ENCODE peak calls at places on chromosomes 2 and 18, in nine cellular contexts. Y is lung, Z is adrenal gland, A is upper lobe of right lung, W is AG04450, M is ovary, F is cardiac muscle cell, P is MM.1S, C is choroid plexus epithelial cell. G is an unnamed sample.

GRCh38 chr18:31105733-31106132 is 3.5 kb upstream of the DSC2 start:
- DNase-seq in Y (no peak), Z (no peak), A (no peak), W (no peak), M (no peak), F (no peak), P (no peak), C (no peak), G (no peak)

GRCh38 chr18:22557160-22557941 is 139.6 kb upstream of the CTAGE1 start:
- DNase-seq in Y (no peak), Z (no peak), A (no peak), W (no peak), M (no peak), F (peak), P (no peak), C (no peak), G (no peak)

GRCh38 chr2:133194068-133194655 is 374.1 kb downstream of the NCKAP5 start:
- DNase-seq in Y (no peak), Z (no peak), A (no peak), W (no peak), M (no peak), F (peak), P (no peak), C (peak), G (no peak)

GRCh38 chr2:97657986-97658690 is 5.7 kb downstream of the ACTR1B start:
- DNase-seq in Y (no peak), Z (no peak), A (no peak), W (no peak), M (no peak), F (no peak), P (no peak), C (no peak), G (no peak)

GRCh38 chr2:169276045-169276444 is 86.3 kb downstream of the LRP2 start:
- DNase-seq in Y (no peak), Z (no peak), A (no peak), W (no peak), M (no peak), F (peak), P (peak), C (peak), G (no peak)

GRCh38 chr2:107358362-107358761 is 468.3 kb upstream of the RGPD4 start:
- DNase-seq in Y (no peak), Z (no peak), A (no peak), W (no peak), M (no peak), F (no peak), P (no peak), C (no peak), G (no peak)

GRCh38 chr2:175293195-175293594 is 111.7 kb upstream of the ATP5MC3 start:
- DNase-seq in Y (no peak), Z (no peak), A (no peak), W (no peak), M (no peak), F (no peak), P (no peak), C (no peak), G (no peak)

GRCh38 chr2:35931626-35932025 is 424.0 kb upstream of the CRIM1 start:
- DNase-seq in Y (no peak), Z (no peak), A (no peak), W (no peak), M (no peak), F (no peak), P (no peak), C (peak), G (no peak)

GRCh38 chr2:108884629-108885028 is 98.1 kb downstream of the CCDC138 start:
- DNase-seq in Y (no peak), Z (no peak), A (peak), W (no peak), M (no peak), F (peak), P (no peak), C (peak), G (no peak)

GRCh38 chr18:24054130-24054529 is 39.6 kb downstream of the TTC39C start:
- DNase-seq in Y (no peak), Z (no peak), A (no peak), W (no peak), M (no peak), F (peak), P (no peak), C (no peak), G (no peak)

GRCh38 chr2:128324008-128324896 is 5.6 kb upstream of the HS6ST1 start:
- DNase-seq in Y (peak), Z (no peak), A (peak), W (no peak), M (no peak), F (no peak), P (no peak), C (no peak), G (peak)

GRCh38 chr2:37920570-37920969 is 4.5 kb upstream of the RMDN2 start:
- DNase-seq in Y (no peak), Z (no peak), A (no peak), W (no peak), M (no peak), F (peak), P (no peak), C (peak), G (no peak)

GRCh38 chr18:74493689-74494088 is 2.5 kb upstream of the CNDP2 start:
- DNase-seq in Y (no peak), Z (no peak), A (no peak), W (peak), M (no peak), F (peak), P (peak), C (peak), G (no peak)

GRCh38 chr18:79796016-79796415 is 1.7 kb upstream of the KCNG2 start:
- DNase-seq in Y (no peak), Z (no peak), A (peak), W (no peak), M (no peak), F (peak), P (no peak), C (peak), G (no peak)

GRCh38 chr2:238727585-238728321 is 120.1 kb upstream of the TWIST2 start:
- DNase-seq in Y (peak), Z (no peak), A (no peak), W (peak), M (no peak), F (peak), P (no peak), C (no peak), G (peak)

GRCh38 chr2:46803911-46804670 is 111.5 kb downstream of the MCFD2 start:
- DNase-seq in Y (peak), Z (no peak), A (no peak), W (peak), M (no peak), F (peak), P (no peak), C (peak), G (no peak)

GRCh38 chr18:67145586-67146292 is 370.8 kb downstream of the DSEL start:
- DNase-seq in Y (no peak), Z (no peak), A (no peak), W (no peak), M (no peak), F (no peak), P (no peak), C (no peak), G (no peak)

GRCh38 chr2:19426941-19427340 is 68.5 kb upstream of the OSR1 start:
- DNase-seq in Y (no peak), Z (no peak), A (no peak), W (no peak), M (no peak), F (peak), P (no peak), C (peak), G (no peak)

GRCh38 chr2:112821142-112821541 is 15.4 kb downstream of the IL1B start:
- DNase-seq in Y (no peak), Z (no peak), A (no peak), W (no peak), M (no peak), F (no peak), P (no peak), C (no peak), G (no peak)

GRCh38 chr2:240819404-240820013 is 510 bp downstream of the KIF1A start:
- DNase-seq in Y (no peak), Z (no peak), A (no peak), W (no peak), M (no peak), F (no peak), P (no peak), C (no peak), G (no peak)
- H3K4me3 ChIP-seq in Y (no peak), Z (no peak), A (no peak), W (no peak), M (no peak), F (peak), P (no peak), C (no peak), G (peak)

DNA sequence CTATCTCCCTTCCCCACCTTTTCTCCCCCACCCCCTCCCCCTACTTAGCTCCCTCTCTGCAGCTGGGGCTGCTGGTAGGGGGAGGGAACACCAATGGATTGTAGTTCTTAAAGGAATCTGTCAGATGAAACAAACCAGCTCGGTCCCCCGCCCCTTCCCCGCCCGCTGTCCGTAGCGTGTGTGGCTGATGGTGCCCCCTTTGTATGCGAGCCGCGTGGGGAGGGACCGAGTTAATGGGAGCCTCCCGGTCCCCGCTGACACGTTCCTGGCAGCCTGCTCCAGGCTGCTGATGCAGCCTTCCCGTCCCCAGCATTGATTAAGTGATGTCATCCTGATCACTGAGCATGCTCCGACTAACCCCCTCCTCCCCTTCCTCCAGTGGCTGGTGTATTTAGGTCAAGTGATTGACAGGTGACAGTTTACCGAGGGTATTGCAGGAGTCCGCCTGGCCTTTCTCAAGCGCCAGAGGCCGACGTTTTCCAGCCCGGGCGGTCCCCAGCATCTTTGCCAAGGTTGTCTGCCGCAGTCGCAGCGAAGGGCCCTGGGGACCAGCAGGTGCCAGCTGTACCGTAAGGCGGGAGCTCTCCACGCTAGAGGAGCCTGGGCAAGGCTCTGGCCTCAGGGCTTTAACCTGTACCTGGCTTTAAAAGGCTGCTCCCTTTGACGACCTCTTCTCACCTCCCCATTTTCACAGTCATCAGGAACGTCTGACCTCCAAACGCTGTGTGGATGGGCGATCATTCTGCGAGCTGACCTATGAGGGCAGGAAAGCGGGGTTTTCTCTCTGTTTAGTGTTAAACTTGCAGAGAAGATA is 1.8 kb downstream of the KIF5C start:
- DNase-seq in Y (no peak), Z (peak), A (no peak), W (no peak), M (no peak), F (no peak), P (no peak), C (no peak), G (no peak)
- H3K4me3 ChIP-seq in Y (no peak), Z (no peak), A (peak), W (no peak), M (no peak), F (peak), P (no peak), C (no peak), G (peak)

DNA sequence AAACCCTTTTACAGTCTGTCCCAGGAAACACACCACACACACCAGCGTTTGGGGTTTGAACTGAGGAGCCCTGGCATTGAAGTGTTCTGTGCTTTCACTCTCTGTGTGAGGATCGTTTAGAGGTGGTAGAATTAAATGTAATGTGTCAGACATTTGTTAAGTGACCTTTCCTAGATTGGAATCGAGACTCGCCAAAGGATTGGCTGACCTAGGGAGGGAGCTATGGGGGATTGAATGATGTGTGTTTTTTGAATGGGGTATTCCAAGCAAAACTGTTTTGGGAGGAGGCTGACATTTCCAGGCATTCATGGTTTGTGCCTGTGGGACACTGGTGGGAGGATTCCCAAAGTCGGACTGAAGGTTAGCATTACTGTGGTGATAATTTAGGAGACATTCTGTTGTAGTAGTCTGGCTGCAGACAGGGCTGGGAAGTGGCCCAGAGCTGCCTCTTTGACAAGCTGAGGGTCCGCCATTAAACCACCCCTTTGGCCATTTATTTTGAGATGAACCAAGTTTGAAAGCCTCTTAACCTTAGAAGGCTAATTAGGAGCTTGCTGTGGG is 1.7 kb downstream of the MYO1B start:
- DNase-seq in Y (no peak), Z (no peak), A (no peak), W (no peak), M (no peak), F (peak), P (no peak), C (peak), G (no peak)
- H3K4me3 ChIP-seq in Y (peak), Z (no peak), A (peak), W (peak), M (peak), F (peak), P (no peak), C (peak), G (peak)

GRCh38 chr18:44698518-44698917 is 17.8 kb downstream of the SETBP1 start:
- DNase-seq in Y (no peak), Z (no peak), A (no peak), W (no peak), M (no peak), F (no peak), P (no peak), C (no peak), G (no peak)
- H3K4me3 ChIP-seq in Y (no peak), Z (no peak), A (no peak), W (no peak), M (no peak), F (no peak), P (no peak), C (no peak), G (no peak)

GRCh38 chr2:58428553-58429284 is 187.6 kb upstream of the FANCL start:
- DNase-seq in Y (no peak), Z (peak), A (no peak), W (no peak), M (peak), F (peak), P (no peak), C (no peak), G (no peak)

GRCh38 chr2:58429285-58429874 is 188.3 kb upstream of the FANCL start:
- DNase-seq in Y (no peak), Z (no peak), A (no peak), W (no peak), M (no peak), F (no peak), P (no peak), C (no peak), G (no peak)

GRCh38 chr2:58428286-58428552 is 187.1 kb upstream of the FANCL start:
- DNase-seq in Y (no peak), Z (no peak), A (no peak), W (no peak), M (no peak), F (peak), P (peak), C (peak), G (no peak)

GRCh38 chr2:58425368-58425767 is 184.2 kb upstream of the FANCL start:
- DNase-seq in Y (no peak), Z (no peak), A (no peak), W (no peak), M (no peak), F (no peak), P (no peak), C (no peak), G (no peak)

DNA sequence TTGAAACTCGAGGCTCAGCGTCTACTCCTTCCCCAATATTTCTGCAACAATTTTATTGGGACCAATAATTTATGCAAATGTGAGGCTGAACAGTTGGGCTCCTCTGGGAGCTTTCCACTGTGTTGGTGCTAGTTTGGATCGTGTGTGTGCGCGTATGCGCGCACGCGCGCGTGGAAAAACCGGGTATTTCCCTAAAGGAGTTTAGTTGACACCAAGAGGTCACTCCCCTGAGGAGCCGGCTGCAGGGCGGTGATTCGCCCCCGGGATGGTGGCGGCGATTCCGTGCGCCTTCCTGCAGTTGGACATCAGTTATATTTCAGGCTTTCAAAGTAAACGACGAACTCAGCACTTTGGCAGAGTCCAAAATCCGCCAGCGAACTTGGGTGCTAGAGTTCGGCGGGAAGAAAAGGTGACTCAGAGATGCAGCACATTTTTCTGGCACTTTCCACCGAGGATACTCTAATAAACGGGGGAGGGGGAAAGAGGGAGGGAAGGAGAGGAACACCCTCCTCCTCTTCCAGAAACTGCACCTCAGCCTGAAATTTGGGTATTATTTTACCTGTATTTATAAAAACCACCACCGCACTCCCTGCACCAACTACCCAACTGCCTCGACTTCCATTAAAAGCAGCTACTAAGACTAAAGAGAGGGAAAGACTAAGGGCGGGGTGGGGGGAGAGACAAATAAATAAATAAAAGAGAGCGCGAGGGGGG is 186.6 kb upstream of the FANCL start:
- DNase-seq in Y (no peak), Z (peak), A (no peak), W (no peak), M (peak), F (peak), P (peak), C (peak), G (no peak)
- H3K4me3 ChIP-seq in Y (peak), Z (no peak), A (peak), W (peak), M (peak), F (peak), P (peak), C (peak), G (peak)

DNA sequence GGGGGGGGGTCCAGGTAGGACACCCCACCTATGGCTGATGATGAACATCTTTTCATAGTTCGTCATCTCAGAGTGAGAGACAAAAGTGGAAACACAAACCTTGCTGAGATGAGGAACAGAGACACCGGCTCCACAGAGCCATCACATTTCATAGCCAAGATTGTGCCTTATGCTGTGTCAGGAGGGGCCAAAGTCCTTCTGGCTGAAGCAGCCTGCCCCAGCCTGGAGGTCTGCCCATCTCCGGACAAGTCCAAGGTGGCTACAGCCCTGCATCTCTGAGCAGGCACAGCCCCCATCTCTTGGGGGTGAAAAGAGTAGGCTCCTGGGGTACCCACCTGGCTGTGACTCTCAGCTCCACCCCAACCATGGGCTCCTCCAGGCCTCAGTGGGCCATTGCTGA is 70.3 kb downstream of the ZBTB7C start:
- DNase-seq in Y (no peak), Z (no peak), A (no peak), W (no peak), M (no peak), F (no peak), P (no peak), C (no peak), G (no peak)
- H3K4me3 ChIP-seq in Y (no peak), Z (no peak), A (no peak), W (no peak), M (no peak), F (no peak), P (no peak), C (no peak), G (no peak)

G was measured in coronary artery.